ENCODE peak calls at places on chromosomes 1 and 21, in four cellular contexts. G is GM12892, N is sigmoid colon, U is heart left ventricle. O is an unnamed sample.

GRCh38 chr1:218377143-218377660 is 32.1 kb downstream of the TGFB2 start:
- DNase-seq in G (no peak), N (no peak), U (no peak), O (no peak)

GRCh38 chr1:12052008-12052573 is 11.0 kb upstream of the TNFRSF8 start:
- DNase-seq in U (peak; percentile 66), G (peak; percentile 65), N (peak; percentile 85), O (peak; percentile 70)

GRCh38 chr1:112057736-112058135 is 68.3 kb upstream of the KCND3 start:
- DNase-seq in U (no peak), N (no peak), G (no peak), O (no peak)

GRCh38 chr1:19007491-19008441 is 51.3 kb upstream of the IFFO2 start:
- DNase-seq in G (no peak), N (no peak), U (no peak), O (no peak)

GRCh38 chr1:11053758-11054137 is 6.1 kb downstream of the SRM start:
- DNase-seq in G (no peak), U (no peak), N (no peak), O (no peak)

GRCh38 chr1:177600936-177601335 is 368.9 kb downstream of the SEC16B start:
- DNase-seq in G (no peak), U (no peak), N (no peak), O (no peak)

GRCh38 chr1:190011585-190011984 is 466.1 kb downstream of the BRINP3 start:
- DNase-seq in G (no peak), U (no peak), N (no peak), O (no peak)

GRCh38 chr1:155012052-155012546 is 9.5 kb downstream of the ZBTB7B start:
- DNase-seq in G (no peak), U (peak; percentile 61), N (peak; percentile 90), O (no peak)

GRCh38 chr1:29520571-29521437 is 284.5 kb downstream of the PTPRU start:
- DNase-seq in N (peak; percentile 40), G (no peak), U (no peak), O (no peak)

GRCh38 chr1:20071416-20071815 is 1.4 kb downstream of the PLA2G5 start:
- DNase-seq in N (peak; percentile 64), U (no peak), G (no peak), O (no peak)

GRCh38 chr21:42569732-42570301 is 56.2 kb downstream of the SLC37A1 start:
- DNase-seq in U (peak; percentile 12), N (peak; percentile 19), G (no peak), O (no peak)

GRCh38 chr21:25995283-25995682 is 175.3 kb downstream of the APP start:
- DNase-seq in U (no peak), G (no peak), N (no peak), O (no peak)

GRCh38 chr1:81409262-81409661 is 391.5 kb upstream of the ADGRL2 start:
- DNase-seq in N (no peak), G (no peak), U (no peak), O (no peak)

GRCh38 chr1:110337704-110338199 is 1.4 kb upstream of the RBM15 start:
- DNase-seq in N (peak; percentile 78), U (peak; percentile 45), G (no peak), O (peak; percentile 22)

GRCh38 chr1:236154126-236154525 is 11.8 kb downstream of the GPR137B start:
- DNase-seq in U (no peak), N (no peak), G (no peak), O (no peak)

GRCh38 chr1:2330511-2331199 is 60.7 kb downstream of the MORN1 start:
- DNase-seq in N (peak; percentile 88), U (peak; percentile 56), G (no peak), O (no peak)

GRCh38 chr1:47621483-47621882 is 183.6 kb downstream of the FOXD2 start:
- DNase-seq in U (peak; percentile 6), G (no peak), N (no peak), O (no peak)

GRCh38 chr1:113103048-113103447 is 30.1 kb downstream of the LRIG2 start:
- DNase-seq in G (no peak), N (no peak), U (no peak), O (no peak)

GRCh38 chr1:48492392-48492791 is 20.4 kb upstream of the SPATA6 start:
- DNase-seq in N (no peak), U (no peak), G (no peak), O (no peak)

DNA sequence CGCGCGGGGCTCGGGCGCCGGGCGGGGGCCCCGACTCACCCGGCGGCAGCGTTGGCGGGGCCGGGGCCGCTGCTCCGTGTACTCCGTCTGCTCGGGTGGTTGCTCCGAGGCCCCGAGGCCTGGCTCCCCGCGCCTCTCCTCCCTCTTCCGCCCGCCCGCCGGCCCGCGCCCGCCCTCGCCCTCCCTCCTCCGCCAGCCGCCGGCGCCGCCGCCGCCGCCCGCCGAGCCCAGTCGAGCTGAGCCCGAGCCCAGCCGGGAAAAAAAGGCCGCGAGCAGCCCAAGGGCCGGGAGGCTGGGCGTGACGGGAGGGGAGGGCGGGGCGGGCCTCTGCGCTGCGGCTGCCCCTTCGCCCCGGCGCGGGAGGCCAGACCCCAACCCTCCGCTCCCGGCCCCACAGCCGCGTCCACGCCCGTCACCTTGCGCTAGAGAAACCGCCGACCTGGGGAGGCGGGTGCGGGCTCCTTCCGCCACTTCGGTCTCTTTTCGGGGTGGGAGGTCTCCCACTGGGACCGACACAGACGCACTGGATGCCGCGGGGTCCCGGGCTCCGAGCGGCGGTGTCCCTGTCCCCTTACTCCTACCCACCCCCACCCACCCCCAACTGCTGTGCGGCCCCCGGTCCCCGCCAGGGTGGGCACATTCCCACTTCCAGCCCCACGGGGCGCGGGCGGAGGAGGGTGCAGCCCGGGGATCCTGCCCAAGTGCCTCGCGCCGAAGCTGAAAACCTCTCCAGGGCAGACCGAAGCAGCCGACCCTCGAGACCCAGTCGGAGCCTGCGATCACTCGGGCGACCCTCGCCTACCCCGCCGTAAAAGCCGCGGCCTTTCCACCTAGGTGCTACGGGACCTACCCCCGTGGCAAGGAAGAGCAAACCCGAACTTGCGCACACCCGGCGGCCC is at the start of gene CERS2:
- DNase-seq in U (peak; percentile 89), G (peak; percentile 72), N (peak; percentile 91), O (peak; percentile 75)
- TF ChIP-seq POLR2A in U (no peak), G (no peak), N (no peak), O (no peak)

GRCh38 chr1:33349778-33350610 is 29.1 kb upstream of the A3GALT2 start:
- DNase-seq in N (peak; percentile 95), U (peak; percentile 89), G (peak; percentile 88), O (peak; percentile 93)
- TF ChIP-seq POLR2A in N (peak; percentile 49), U (peak; percentile 79), G (peak; percentile 91), O (peak; percentile 73)

DNA sequence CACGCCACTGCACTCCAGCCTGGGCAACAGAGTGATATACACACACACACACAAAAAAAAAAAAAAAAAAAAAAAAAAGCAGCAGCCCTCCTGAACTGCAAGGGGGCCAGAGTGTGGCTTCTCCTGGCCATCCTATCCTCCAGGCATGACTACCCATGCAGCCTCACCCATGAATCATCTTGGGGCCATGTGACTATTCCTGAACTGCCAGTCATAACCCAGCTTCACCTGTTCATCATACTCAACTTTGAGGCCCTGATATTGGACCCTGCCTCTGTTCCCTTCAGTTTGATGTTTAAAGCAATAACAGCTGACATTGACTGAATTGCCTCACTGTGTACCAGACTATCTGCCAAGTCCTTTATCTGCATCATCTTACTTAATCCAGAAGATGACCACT is 2.8 kb upstream of the HPCAL4 start:
- DNase-seq in N (no peak), U (no peak), G (no peak), O (no peak)
- TF ChIP-seq POLR2A in N (no peak), U (no peak), G (no peak), O (no peak)

DNA sequence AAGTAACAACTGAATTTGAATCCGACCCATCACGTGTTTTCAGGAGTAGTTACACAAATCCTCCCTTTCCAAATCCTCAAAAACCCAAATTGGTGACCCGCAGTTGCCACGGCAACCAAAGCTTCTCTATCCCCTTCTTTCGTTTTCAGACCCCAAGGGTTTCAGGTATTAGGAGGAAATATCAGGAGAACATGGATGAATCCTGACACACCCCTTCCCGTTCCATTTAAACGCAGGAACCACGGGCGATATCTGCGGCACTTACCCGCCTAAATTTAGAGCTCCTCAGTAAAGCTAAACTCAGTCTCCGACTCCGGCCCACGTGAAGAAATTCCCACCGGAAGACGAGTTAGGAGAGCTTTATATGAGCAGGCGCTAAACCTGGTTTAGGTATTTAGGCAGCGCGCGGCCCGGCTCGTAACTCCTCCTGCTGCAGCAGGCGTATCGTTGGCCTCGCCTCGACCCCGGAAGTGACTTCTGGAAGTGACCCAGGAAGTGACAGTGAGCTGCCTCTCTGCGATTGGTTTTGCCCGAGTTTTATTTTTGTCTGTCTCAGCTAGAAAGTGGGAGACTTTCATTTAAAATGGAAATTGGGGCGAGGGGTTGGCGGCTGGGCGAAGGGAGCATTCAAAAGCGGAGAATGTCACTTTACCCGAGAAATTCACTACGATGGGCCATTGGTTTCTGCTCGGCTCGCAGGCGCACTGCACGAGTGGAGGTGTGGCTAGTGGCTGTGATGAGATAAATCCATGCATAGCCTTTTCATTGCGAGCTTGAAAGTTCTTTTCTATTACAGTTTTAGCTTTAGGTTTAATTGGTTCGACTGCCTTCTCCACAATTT is at the start of gene TAF1A:
- DNase-seq in G (peak; percentile 51), U (peak; percentile 87), N (peak; percentile 94), O (peak; percentile 48)
- TF ChIP-seq POLR2A in G (peak; percentile 67), U (no peak), N (no peak), O (peak; percentile 64)

DNA sequence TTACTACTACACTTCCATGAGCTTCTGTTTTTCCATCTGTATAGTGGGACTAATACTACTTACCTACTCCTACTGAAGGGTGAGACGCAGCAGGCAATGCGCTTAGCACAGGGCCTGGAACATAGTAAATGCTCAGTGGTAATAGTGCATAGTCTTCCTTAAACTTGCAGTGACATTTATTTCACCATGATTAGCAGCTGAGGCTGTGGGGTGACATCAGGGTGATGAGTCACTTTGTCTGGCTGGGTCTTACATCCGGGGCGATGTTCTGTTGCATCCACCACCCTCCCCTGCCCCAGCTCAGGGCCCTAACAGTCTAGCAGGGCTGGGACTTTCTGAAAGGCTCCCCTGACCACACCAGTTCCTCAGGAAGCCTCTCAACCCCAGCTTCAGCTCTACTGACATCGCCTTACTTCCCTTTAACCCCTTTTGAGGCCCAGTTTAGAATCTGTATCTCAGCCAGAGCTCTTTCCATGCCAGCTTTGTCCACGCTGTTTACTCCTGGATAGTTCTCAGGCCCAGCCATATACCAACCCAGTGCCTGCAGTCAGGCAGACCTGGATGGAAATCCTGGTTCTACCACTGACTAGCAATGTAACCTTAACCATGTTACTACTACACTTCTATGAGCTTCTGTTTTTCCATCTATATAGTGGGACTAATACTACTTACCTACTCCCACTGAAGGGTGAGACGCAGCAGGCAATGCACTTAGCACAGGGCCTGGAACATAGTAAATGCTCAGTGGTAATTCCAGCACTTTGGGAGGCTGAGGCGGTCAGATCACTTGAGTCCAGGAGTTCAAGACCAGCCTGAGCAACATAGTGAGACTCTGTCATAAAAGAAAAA is 66.3 kb downstream of the CD58 start:
- DNase-seq in U (peak; percentile 71), N (peak; percentile 82), G (peak; percentile 65), O (peak; percentile 59)
- TF ChIP-seq POLR2A in U (no peak), N (no peak), G (no peak), O (no peak)

GRCh38 chr1:201506573-201507567 is at the start of gene CSRP1:
- DNase-seq in U (peak; percentile 92), N (peak; percentile 97), G (peak; percentile 94), O (peak; percentile 93)
- TF ChIP-seq POLR2A in U (peak; percentile 94), N (peak; percentile 67), G (peak; percentile 95), O (peak; percentile 52)

DNA sequence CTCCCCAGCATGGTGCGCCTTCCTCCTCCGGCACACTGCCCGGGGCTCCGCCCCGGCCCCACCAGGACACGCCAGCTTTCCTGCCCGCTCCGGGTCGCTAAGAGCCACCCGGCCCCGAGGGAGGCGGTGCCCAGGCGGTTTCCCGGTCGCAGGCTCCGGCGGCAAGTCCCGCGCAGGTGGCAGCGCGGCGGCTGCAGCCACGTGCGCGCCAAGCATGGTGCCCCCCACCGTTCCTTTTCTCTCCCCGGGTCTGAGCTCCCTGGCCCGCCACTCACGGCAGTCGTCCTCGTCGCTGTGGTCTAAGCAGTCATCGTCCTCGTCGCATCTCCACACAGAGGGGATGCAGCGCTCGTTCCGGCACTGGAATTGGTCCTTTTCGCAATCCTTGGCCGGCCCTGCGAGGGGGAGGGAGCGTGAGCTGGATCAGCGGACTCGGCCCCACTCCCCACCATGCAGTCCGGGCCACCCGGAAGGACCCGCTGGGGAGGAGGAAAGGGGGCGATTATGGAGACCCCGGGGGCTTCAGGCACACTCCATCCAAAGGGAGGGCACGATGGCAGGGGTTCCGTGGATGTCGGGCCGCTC is 1.2 kb downstream of the LRP8 start:
- DNase-seq in U (no peak), G (peak; percentile 62), N (no peak), O (peak; percentile 61)
- TF ChIP-seq POLR2A in U (no peak), G (no peak), N (no peak), O (no peak)